ENCODE peak calls at places on chromosomes 5 and 9, in ten cellular contexts. Q is epithelial cell of esophagus; A is GF-D8; U is stimulated activated CD8-positive, alpha-beta memory T cell treated with anti-CD3 and anti-CD28 coated beads, Interleukin-2, amount 100 ng/mL, for 1 hour; M is CD8-positive, alpha-beta T cell; C is M059J; J is amniotic stem cell; G is coronary artery; O is stimulated activated CD4-positive, alpha-beta T cell treated with anti-CD3 and anti-CD28 coated beads, Interleukin-12 subunit alpha, Interleukin-12 subunit beta, amount 100 ng/mL, for 4 hours; B is effector CD4-positive, alpha-beta T cell. S is an unnamed sample.

GRCh38 chr5:179793470-179794139 is at the start of gene LTC4S:
- DNase-seq in Q (no peak), A (peak; percentile 93), U (no peak), M (peak; percentile 82), C (peak; percentile 22), J (no peak), G (no peak), O (no peak), B (peak; percentile 35), S (no peak)

GRCh38 chr9:136095028-136095494 is at the start of gene NACC2:
- DNase-seq in Q (peak; percentile 76), A (no peak), U (no peak), M (no peak), C (peak; percentile 63), J (no peak), G (no peak), O (peak; percentile 37), B (no peak), S (no peak)

GRCh38 chr9:124399323-124399962 is 15.8 kb downstream of the PSMB7 start:
- DNase-seq in Q (no peak), A (no peak), U (no peak), M (no peak), C (peak; percentile 62), J (no peak), G (no peak), O (no peak), B (no peak), S (peak; percentile 96)

GRCh38 chr9:134698587-134699342 is 57.2 kb downstream of the COL5A1 start:
- DNase-seq in Q (no peak), A (no peak), U (no peak), M (peak; percentile 58), C (no peak), J (no peak), G (no peak), O (peak; percentile 50), B (no peak), S (peak; percentile 87)

GRCh38 chr9:14314929-14315753 is 1.2 kb upstream of the NFIB start:
- DNase-seq in Q (peak; percentile 93), A (no peak), U (no peak), M (no peak), C (peak; percentile 72), J (peak; percentile 44), G (peak; percentile 97), O (no peak), B (no peak), S (peak; percentile 93)

GRCh38 chr5:36374275-36374862 is 72.7 kb upstream of the RANBP3L start:
- DNase-seq in Q (peak; percentile 16), A (no peak), U (no peak), M (no peak), C (peak; percentile 95), J (no peak), G (no peak), O (no peak), B (no peak), S (no peak)

GRCh38 chr9:19181002-19181401 is 49.5 kb upstream of the DENND4C start:
- DNase-seq in Q (peak; percentile 44), A (no peak), U (no peak), M (no peak), C (peak; percentile 22), J (no peak), G (no peak), O (no peak), B (no peak), S (no peak)

GRCh38 chr5:53501054-53501453 is 20.6 kb downstream of the FST start:
- DNase-seq in Q (no peak), A (no peak), U (no peak), M (no peak), C (no peak), J (no peak), G (no peak), O (no peak), B (no peak), S (no peak)

GRCh38 chr5:176700239-176700847 is 53.1 kb downstream of the TSPAN17 start:
- DNase-seq in Q (peak; percentile 12), A (no peak), U (no peak), M (no peak), C (no peak), J (no peak), G (no peak), O (no peak), B (no peak), S (no peak)

GRCh38 chr9:23322392-23322791 is 503.6 kb downstream of the ELAVL2 start:
- DNase-seq in Q (peak; percentile 25), A (no peak), U (no peak), M (no peak), C (peak; percentile 22), J (no peak), G (no peak), O (no peak), B (no peak), S (no peak)

GRCh38 chr9:111483862-111484563 is at the start of gene ECPAS:
- DNase-seq in Q (peak; percentile 82), A (peak; percentile 59), U (peak; percentile 28), M (peak; percentile 75), C (peak; percentile 85), J (peak; percentile 69), G (peak; percentile 86), O (peak; percentile 63), B (peak; percentile 46), S (peak; percentile 91)

GRCh38 chr5:95822038-95822407 is 503 bp downstream of the GLRX start:
- DNase-seq in Q (peak; percentile 36), A (no peak), U (no peak), M (peak; percentile 57), C (peak; percentile 62), J (no peak), G (no peak), O (no peak), B (no peak), S (peak; percentile 51)

GRCh38 chr9:5563886-5564285 is 53.6 kb downstream of the PDCD1LG2 start:
- DNase-seq in Q (peak; percentile 83), A (no peak), U (no peak), M (no peak), C (peak; percentile 68), J (no peak), G (no peak), O (no peak), B (no peak), S (no peak)

GRCh38 chr5:168706655-168707069 is 127.5 kb upstream of the PANK3 start:
- DNase-seq in Q (peak; percentile 69), A (no peak), U (no peak), M (no peak), C (peak; percentile 57), J (no peak), G (no peak), O (no peak), B (no peak), S (peak; percentile 17)

GRCh38 chr9:121675381-121675780 is 23.9 kb downstream of the DAB2IP start:
- DNase-seq in Q (no peak), A (no peak), U (no peak), M (no peak), C (no peak), J (no peak), G (no peak), O (no peak), B (no peak), S (no peak)

GRCh38 chr5:5523066-5523505 is 100.6 kb downstream of the ICE1 start:
- DNase-seq in Q (no peak), A (no peak), U (no peak), M (no peak), C (peak; percentile 70), J (no peak), G (no peak), O (no peak), B (no peak), S (peak; percentile 3)

GRCh38 chr9:74036549-74037231 is 460.4 kb upstream of the RORB start:
- DNase-seq in Q (peak; percentile 5), A (no peak), U (no peak), M (no peak), C (peak; percentile 1), J (no peak), G (no peak), O (no peak), B (no peak), S (no peak)

GRCh38 chr5:149387982-149388381 is 8.9 kb upstream of the IL17B start:
- DNase-seq in Q (no peak), A (no peak), U (no peak), M (no peak), C (peak; percentile 49), J (no peak), G (no peak), O (no peak), B (no peak), S (no peak)

GRCh38 chr5:91189480-91190332 is 193.4 kb downstream of the ARRDC3 start:
- DNase-seq in Q (peak; percentile 33), A (no peak), U (no peak), M (no peak), C (peak; percentile 93), J (peak; percentile 76), G (no peak), O (no peak), B (no peak), S (no peak)

GRCh38 chr9:127175764-127176163 is 53.3 kb upstream of the ANGPTL2 start:
- DNase-seq in Q (no peak), A (no peak), U (no peak), M (peak; percentile 7), C (no peak), J (no peak), G (peak; percentile 71), O (no peak), B (no peak), S (no peak)

GRCh38 chr9:35729700-35730485 is 2.1 kb downstream of the TLN1 start:
- DNase-seq in Q (peak; percentile 82), A (peak; percentile 32), U (no peak), M (no peak), C (peak; percentile 95), J (peak; percentile 83), G (peak; percentile 84), O (peak; percentile 7), B (no peak), S (peak; percentile 52)

GRCh38 chr9:78021692-78022091 is 9.9 kb downstream of the GNAQ start:
- DNase-seq in Q (no peak), A (peak; percentile 21), U (no peak), M (no peak), C (no peak), J (no peak), G (no peak), O (no peak), B (no peak), S (no peak)